ENCODE peak calls at places on chromosome 21, in ten cellular contexts. A is tibial nerve; W is kidney; E is bronchial epithelial cell; G is AG09319; R is neural progenitor cell; X is upper lobe of right lung; Z is keratinocyte; V is A549; J is CD4-positive, alpha-beta T cell. O is an unnamed sample.

GRCh38 chr21:28252923-28253322 is 739.8 kb downstream of the LTN1 start:
- DNase-seq in A (no peak), W (no peak), E (no peak), G (no peak), R (no peak), X (no peak), Z (no peak), V (no peak), J (no peak), O (no peak)

GRCh38 chr21:31117046-31117916 is 79.0 kb upstream of the KRTAP19-8 start:
- DNase-seq in A (no peak), W (no peak), E (peak; percentile 86), G (no peak), R (no peak), X (no peak), Z (no peak), V (no peak), J (no peak), O (no peak)

GRCh38 chr21:26077523-26077922 is 93.0 kb downstream of the APP start:
- DNase-seq in A (no peak), W (no peak), E (no peak), G (no peak), R (no peak), X (no peak), Z (no peak), V (no peak), J (no peak), O (no peak)

GRCh38 chr21:42527489-42528158 is 14.0 kb downstream of the SLC37A1 start:
- DNase-seq in A (no peak), W (no peak), E (no peak), G (no peak), R (no peak), X (no peak), Z (no peak), V (no peak), J (peak; percentile 58), O (peak; percentile 35)

GRCh38 chr21:42640486-42640885 is 12.9 kb upstream of the PDE9A start:
- DNase-seq in A (no peak), W (peak; percentile 90), E (peak; percentile 10), G (no peak), R (no peak), X (no peak), Z (no peak), V (no peak), J (no peak), O (no peak)

GRCh38 chr21:40615503-40616376 is 231.2 kb downstream of the DSCAM start:
- DNase-seq in A (no peak), W (no peak), E (peak; percentile 51), G (no peak), R (no peak), X (no peak), Z (no peak), V (no peak), J (no peak), O (no peak)

GRCh38 chr21:46054447-46054846 is 43.5 kb upstream of the COL6A2 start:
- DNase-seq in A (no peak), W (peak; percentile 72), E (no peak), G (no peak), R (peak; percentile 57), X (no peak), Z (no peak), V (no peak), J (no peak), O (no peak)

GRCh38 chr21:26593800-26594199 is 20.7 kb upstream of the CYYR1 start:
- DNase-seq in A (no peak), W (no peak), E (peak; percentile 47), G (no peak), R (no peak), X (no peak), Z (no peak), V (no peak), J (no peak), O (no peak)

GRCh38 chr21:42384184-42384583 is 11.7 kb downstream of the TMPRSS3 start:
- DNase-seq in A (no peak), W (no peak), E (no peak), G (no peak), R (no peak), X (no peak), Z (no peak), V (no peak), J (no peak), O (no peak)

GRCh38 chr21:24375201-24375600 is 1232.1 kb downstream of the MRPL39 start:
- DNase-seq in A (no peak), W (no peak), E (no peak), G (no peak), R (no peak), X (peak; percentile 37), Z (no peak), V (no peak), J (no peak), O (no peak)

GRCh38 chr21:46014828-46015227 is 33.3 kb downstream of the COL6A1 start:
- DNase-seq in A (no peak), W (no peak), E (no peak), G (no peak), R (no peak), X (no peak), Z (no peak), V (no peak), J (no peak), O (no peak)

GRCh38 chr21:41589131-41589530 is 81.2 kb upstream of the TMPRSS2 start:
- DNase-seq in A (no peak), W (no peak), E (no peak), G (no peak), R (no peak), X (no peak), Z (no peak), V (no peak), J (no peak), O (no peak)

GRCh38 chr21:32483293-32483595 is 70.7 kb downstream of the EVA1C start:
- DNase-seq in A (no peak), W (no peak), E (no peak), G (no peak), R (no peak), X (no peak), Z (no peak), V (no peak), J (no peak), O (no peak)

GRCh38 chr21:19340303-19340702 is 936.7 kb upstream of the TMPRSS15 start:
- DNase-seq in A (no peak), W (no peak), E (no peak), G (no peak), R (no peak), X (no peak), Z (no peak), V (no peak), J (no peak), O (no peak)

GRCh38 chr21:33308586-33309490 is 15.9 kb upstream of the IFNAR1 start:
- DNase-seq in A (no peak), W (no peak), E (no peak), G (no peak), R (no peak), X (no peak), Z (no peak), V (no peak), J (peak; percentile 39), O (no peak)

GRCh38 chr21:17612023-17612564 is 607 bp downstream of the BTG3 start:
- DNase-seq in A (no peak), W (peak; percentile 84), E (peak; percentile 59), G (no peak), R (no peak), X (peak; percentile 82), Z (no peak), V (peak; percentile 29), J (peak; percentile 16), O (no peak)

GRCh38 chr21:14863745-14864210 is 201.0 kb downstream of the NRIP1 start:
- DNase-seq in A (no peak), W (no peak), E (peak; percentile 40), G (no peak), R (no peak), X (no peak), Z (no peak), V (peak; percentile 18), J (no peak), O (no peak)

GRCh38 chr21:17455451-17455850 is 57.4 kb upstream of the CXADR start:
- DNase-seq in A (no peak), W (no peak), E (no peak), G (no peak), R (no peak), X (no peak), Z (no peak), V (peak; percentile 18), J (no peak), O (no peak)

GRCh38 chr21:36035381-36035791 is 24.9 kb downstream of the SETD4 start:
- DNase-seq in A (no peak), W (no peak), E (no peak), G (no peak), R (peak; percentile 52), X (no peak), Z (no peak), V (no peak), J (no peak), O (no peak)
- TF ChIP-seq CTCF in A (no peak), W (peak; percentile 14), E (no peak), G (no peak), R (peak; percentile 27), X (no peak), Z (no peak), V (no peak), J (no peak), O (no peak)

DNA sequence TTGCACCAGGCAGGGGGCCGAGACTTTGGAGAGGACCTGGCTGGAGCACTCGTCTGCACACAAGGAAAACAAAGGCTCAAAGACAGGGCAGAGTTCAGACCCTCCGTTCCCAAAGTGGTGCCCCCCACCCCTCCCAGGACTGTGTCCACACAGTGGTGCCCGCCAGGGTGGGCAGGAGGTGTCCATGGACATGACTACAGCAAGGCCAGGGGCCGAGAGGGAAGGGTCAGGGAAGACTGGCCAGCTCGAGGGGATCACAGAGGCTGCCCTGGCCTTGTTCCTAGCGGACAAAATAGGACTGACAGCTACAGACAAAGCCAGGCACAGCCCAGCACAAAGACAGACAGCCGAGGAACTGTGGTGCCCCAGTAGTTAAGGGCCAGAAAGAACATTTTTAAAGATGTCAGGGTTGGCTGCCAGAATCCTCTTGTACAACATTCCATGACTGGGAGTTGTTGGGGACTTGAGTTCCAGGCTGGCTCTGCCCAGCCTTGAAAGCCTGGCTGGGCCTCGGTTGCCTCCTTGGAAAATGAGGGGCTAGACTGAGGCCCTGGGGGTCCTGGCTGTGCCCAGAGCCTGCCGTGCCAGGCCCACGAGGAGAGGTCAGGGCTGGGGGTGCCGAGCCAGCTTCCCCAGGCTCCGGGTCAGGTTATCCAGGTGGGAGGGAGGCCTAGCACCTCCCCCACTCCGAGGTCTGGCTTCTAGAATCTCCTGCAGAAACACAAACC is 63.7 kb downstream of the SLX9 start:
- DNase-seq in A (no peak), W (peak; percentile 65), E (no peak), G (no peak), R (peak; percentile 56), X (peak; percentile 59), Z (no peak), V (no peak), J (peak; percentile 0), O (no peak)
- TF ChIP-seq CTCF in A (no peak), W (no peak), E (no peak), G (no peak), R (peak; percentile 30), X (peak; percentile 11), Z (no peak), V (no peak), J (no peak), O (no peak)

GRCh38 chr21:34593423-34593822 is 21.5 kb downstream of the RCAN1 start:
- DNase-seq in A (no peak), W (no peak), E (no peak), G (no peak), R (no peak), X (no peak), Z (no peak), V (no peak), J (no peak), O (no peak)
- TF ChIP-seq CTCF in A (no peak), W (no peak), E (no peak), G (no peak), R (no peak), X (no peak), Z (no peak), V (no peak), J (no peak), O (no peak)

GRCh38 chr21:29499734-29500343 is 201.1 kb downstream of the BACH1 start:
- DNase-seq in A (no peak), W (no peak), E (peak; percentile 46), G (no peak), R (peak; percentile 29), X (no peak), Z (no peak), V (peak; percentile 51), J (no peak), O (no peak)
- TF ChIP-seq CTCF in A (peak; percentile 12), W (peak; percentile 31), E (peak; percentile 58), G (peak; percentile 37), R (peak; percentile 56), X (peak; percentile 40), Z (peak; percentile 82), V (peak; percentile 43), J (peak; percentile 16), O (peak; percentile 5)

O was measured in ascending aorta.